ENCODE peak calls at places on chromosomes 1 and 21, in nine cellular contexts. One of them, this sample, is unnamed.

GRCh38 chr21:37742532-37742931 is 173.7 kb downstream of the KCNJ6 start:
- DNase-seq in B cell: no peak
- DNase-seq in spleen: no peak
- DNase-seq in uterus: no peak
- DNase-seq in epithelial cell of esophagus: peak; percentile 37
- DNase-seq in GM13976: no peak
- DNase-seq in Calu3: no peak
- DNase-seq in transverse colon: no peak
- DNase-seq in colonic mucosa: no peak
- DNase-seq in this sample: no peak

GRCh38 chr1:243549791-243550190 is 293.9 kb downstream of the SDCCAG8 start:
- DNase-seq in B cell: no peak
- DNase-seq in spleen: no peak
- DNase-seq in uterus: no peak
- DNase-seq in epithelial cell of esophagus: peak; percentile 7
- DNase-seq in GM13976: no peak
- DNase-seq in Calu3: no peak
- DNase-seq in transverse colon: no peak
- DNase-seq in colonic mucosa: no peak
- DNase-seq in this sample: no peak

GRCh38 chr1:83909687-83910086 is 89.2 kb downstream of the TTLL7 start:
- DNase-seq in B cell: no peak
- DNase-seq in spleen: no peak
- DNase-seq in uterus: no peak
- DNase-seq in epithelial cell of esophagus: no peak
- DNase-seq in GM13976: no peak
- DNase-seq in Calu3: no peak
- DNase-seq in transverse colon: no peak
- DNase-seq in colonic mucosa: no peak
- DNase-seq in this sample: no peak

GRCh38 chr21:33734326-33734725 is 92.0 kb downstream of the ITSN1 start:
- DNase-seq in B cell: no peak
- DNase-seq in spleen: no peak
- DNase-seq in uterus: no peak
- DNase-seq in epithelial cell of esophagus: no peak
- DNase-seq in GM13976: no peak
- DNase-seq in Calu3: no peak
- DNase-seq in transverse colon: no peak
- DNase-seq in colonic mucosa: no peak
- DNase-seq in this sample: no peak

GRCh38 chr1:3011127-3011526 is 10.1 kb upstream of the ACTRT2 start:
- DNase-seq in B cell: peak; percentile 5
- DNase-seq in spleen: no peak
- DNase-seq in uterus: no peak
- DNase-seq in epithelial cell of esophagus: no peak
- DNase-seq in GM13976: no peak
- DNase-seq in Calu3: no peak
- DNase-seq in transverse colon: no peak
- DNase-seq in colonic mucosa: no peak
- DNase-seq in this sample: no peak

GRCh38 chr21:45289655-45290515 is 2.2 kb upstream of the POFUT2 start:
- DNase-seq in B cell: peak; percentile 36
- DNase-seq in spleen: no peak
- DNase-seq in uterus: no peak
- DNase-seq in epithelial cell of esophagus: no peak
- DNase-seq in GM13976: no peak
- DNase-seq in Calu3: no peak
- DNase-seq in transverse colon: no peak
- DNase-seq in colonic mucosa: no peak
- DNase-seq in this sample: no peak

GRCh38 chr1:96365596-96365995 is 356.0 kb upstream of the PTBP2 start:
- DNase-seq in B cell: no peak
- DNase-seq in spleen: no peak
- DNase-seq in uterus: no peak
- DNase-seq in epithelial cell of esophagus: no peak
- DNase-seq in GM13976: no peak
- DNase-seq in Calu3: no peak
- DNase-seq in transverse colon: no peak
- DNase-seq in colonic mucosa: no peak
- DNase-seq in this sample: no peak

GRCh38 chr1:53683986-53684740 is 54.8 kb downstream of the GLIS1 start:
- DNase-seq in B cell: no peak
- DNase-seq in spleen: no peak
- DNase-seq in uterus: no peak
- DNase-seq in epithelial cell of esophagus: no peak
- DNase-seq in GM13976: no peak
- DNase-seq in Calu3: no peak
- DNase-seq in transverse colon: no peak
- DNase-seq in colonic mucosa: no peak
- DNase-seq in this sample: no peak

GRCh38 chr1:229753764-229754553 is 127.9 kb downstream of the URB2 start:
- DNase-seq in B cell: no peak
- DNase-seq in spleen: no peak
- DNase-seq in uterus: no peak
- DNase-seq in epithelial cell of esophagus: no peak
- DNase-seq in GM13976: peak; percentile 31
- DNase-seq in Calu3: no peak
- DNase-seq in transverse colon: peak; percentile 76
- DNase-seq in colonic mucosa: peak; percentile 73
- DNase-seq in this sample: no peak

GRCh38 chr1:20546637-20547036 is 5.7 kb upstream of the FAM43B start:
- DNase-seq in B cell: no peak
- DNase-seq in spleen: no peak
- DNase-seq in uterus: no peak
- DNase-seq in epithelial cell of esophagus: no peak
- DNase-seq in GM13976: no peak
- DNase-seq in Calu3: no peak
- DNase-seq in transverse colon: no peak
- DNase-seq in colonic mucosa: no peak
- DNase-seq in this sample: no peak

GRCh38 chr1:201593200-201593828 is 54.4 kb downstream of the NAV1 start:
- DNase-seq in B cell: no peak
- DNase-seq in spleen: peak; percentile 59
- DNase-seq in uterus: peak; percentile 77
- DNase-seq in epithelial cell of esophagus: peak; percentile 81
- DNase-seq in GM13976: no peak
- DNase-seq in Calu3: no peak
- DNase-seq in transverse colon: peak; percentile 44
- DNase-seq in colonic mucosa: peak; percentile 47
- DNase-seq in this sample: no peak

GRCh38 chr1:229756666-229757065 is 130.6 kb downstream of the URB2 start:
- DNase-seq in B cell: no peak
- DNase-seq in spleen: no peak
- DNase-seq in uterus: no peak
- DNase-seq in epithelial cell of esophagus: peak; percentile 58
- DNase-seq in GM13976: no peak
- DNase-seq in Calu3: peak; percentile 38
- DNase-seq in transverse colon: no peak
- DNase-seq in colonic mucosa: no peak
- DNase-seq in this sample: no peak

GRCh38 chr1:160271025-160271424 is 8.7 kb upstream of the DCAF8 start:
- DNase-seq in B cell: no peak
- DNase-seq in spleen: no peak
- DNase-seq in uterus: no peak
- DNase-seq in epithelial cell of esophagus: no peak
- DNase-seq in GM13976: no peak
- DNase-seq in Calu3: no peak
- DNase-seq in transverse colon: no peak
- DNase-seq in colonic mucosa: no peak
- DNase-seq in this sample: no peak

GRCh38 chr21:20207335-20207734 is 790.9 kb upstream of the NCAM2 start:
- DNase-seq in B cell: no peak
- DNase-seq in spleen: no peak
- DNase-seq in uterus: no peak
- DNase-seq in epithelial cell of esophagus: no peak
- DNase-seq in GM13976: no peak
- DNase-seq in Calu3: no peak
- DNase-seq in transverse colon: no peak
- DNase-seq in colonic mucosa: no peak
- DNase-seq in this sample: no peak

GRCh38 chr1:10696977-10697376 is 99.5 kb downstream of the CASZ1 start:
- DNase-seq in B cell: no peak
- DNase-seq in spleen: no peak
- DNase-seq in uterus: no peak
- DNase-seq in epithelial cell of esophagus: no peak
- DNase-seq in GM13976: no peak
- DNase-seq in Calu3: no peak
- DNase-seq in transverse colon: no peak
- DNase-seq in colonic mucosa: no peak
- DNase-seq in this sample: no peak

GRCh38 chr1:58932820-58933598 is 149.2 kb upstream of the JUN start:
- DNase-seq in B cell: no peak
- DNase-seq in spleen: no peak
- DNase-seq in uterus: no peak
- DNase-seq in epithelial cell of esophagus: peak; percentile 97
- DNase-seq in GM13976: no peak
- DNase-seq in Calu3: peak; percentile 96
- DNase-seq in transverse colon: peak; percentile 92
- DNase-seq in colonic mucosa: peak; percentile 96
- DNase-seq in this sample: no peak

GRCh38 chr1:38140025-38140487 is 93.5 kb upstream of the POU3F1 start:
- DNase-seq in B cell: no peak
- DNase-seq in spleen: no peak
- DNase-seq in uterus: no peak
- DNase-seq in epithelial cell of esophagus: no peak
- DNase-seq in GM13976: no peak
- DNase-seq in Calu3: no peak
- DNase-seq in transverse colon: no peak
- DNase-seq in colonic mucosa: no peak
- DNase-seq in this sample: no peak

GRCh38 chr1:19220991-19221390 is 10.9 kb upstream of the UBR4 start:
- DNase-seq in B cell: no peak
- DNase-seq in spleen: no peak
- DNase-seq in uterus: peak; percentile 25
- DNase-seq in epithelial cell of esophagus: no peak
- DNase-seq in GM13976: no peak
- DNase-seq in Calu3: no peak
- DNase-seq in transverse colon: no peak
- DNase-seq in colonic mucosa: no peak
- DNase-seq in this sample: no peak

GRCh38 chr1:23238565-23238964 is 21.3 kb upstream of the HTR1D start:
- DNase-seq in B cell: no peak
- DNase-seq in spleen: peak; percentile 5
- DNase-seq in uterus: no peak
- DNase-seq in epithelial cell of esophagus: no peak
- DNase-seq in GM13976: no peak
- DNase-seq in Calu3: no peak
- DNase-seq in transverse colon: no peak
- DNase-seq in colonic mucosa: no peak
- DNase-seq in this sample: no peak

DNA sequence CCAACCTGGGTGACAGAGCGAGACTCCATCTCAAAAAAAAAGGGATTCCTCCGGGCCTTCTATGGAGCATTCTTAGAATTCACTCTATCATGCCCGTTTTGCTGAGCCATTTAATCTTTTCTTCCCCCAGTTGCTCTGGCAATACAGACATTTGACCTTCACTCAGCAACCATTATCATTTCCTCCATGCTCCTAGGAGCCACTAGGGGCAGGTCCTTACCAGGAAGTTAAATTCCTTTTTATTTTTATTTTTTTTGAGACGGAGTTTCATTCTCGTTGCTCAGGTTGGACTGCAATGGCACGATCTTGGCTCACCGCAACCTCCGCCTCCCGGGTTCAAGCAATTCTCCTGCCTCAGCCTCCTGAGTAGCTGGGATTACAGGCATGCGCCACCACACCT is 9.7 kb upstream of the CGN start:
- DNase-seq in B cell: no peak
- DNase-seq in spleen: no peak
- DNase-seq in uterus: no peak
- DNase-seq in epithelial cell of esophagus: no peak
- DNase-seq in GM13976: no peak
- DNase-seq in Calu3: peak; percentile 30
- DNase-seq in transverse colon: peak; percentile 18
- DNase-seq in colonic mucosa: no peak
- DNase-seq in this sample: no peak
- TF ChIP-seq CTCF in B cell: peak; percentile 16
- TF ChIP-seq CTCF in spleen: no peak
- TF ChIP-seq CTCF in uterus: no peak
- TF ChIP-seq CTCF in epithelial cell of esophagus: peak; percentile 35
- TF ChIP-seq CTCF in GM13976: no peak
- TF ChIP-seq CTCF in Calu3: peak; percentile 36
- TF ChIP-seq CTCF in transverse colon: no peak
- TF ChIP-seq CTCF in colonic mucosa: peak; percentile 11
- TF ChIP-seq CTCF in this sample: no peak

DNA sequence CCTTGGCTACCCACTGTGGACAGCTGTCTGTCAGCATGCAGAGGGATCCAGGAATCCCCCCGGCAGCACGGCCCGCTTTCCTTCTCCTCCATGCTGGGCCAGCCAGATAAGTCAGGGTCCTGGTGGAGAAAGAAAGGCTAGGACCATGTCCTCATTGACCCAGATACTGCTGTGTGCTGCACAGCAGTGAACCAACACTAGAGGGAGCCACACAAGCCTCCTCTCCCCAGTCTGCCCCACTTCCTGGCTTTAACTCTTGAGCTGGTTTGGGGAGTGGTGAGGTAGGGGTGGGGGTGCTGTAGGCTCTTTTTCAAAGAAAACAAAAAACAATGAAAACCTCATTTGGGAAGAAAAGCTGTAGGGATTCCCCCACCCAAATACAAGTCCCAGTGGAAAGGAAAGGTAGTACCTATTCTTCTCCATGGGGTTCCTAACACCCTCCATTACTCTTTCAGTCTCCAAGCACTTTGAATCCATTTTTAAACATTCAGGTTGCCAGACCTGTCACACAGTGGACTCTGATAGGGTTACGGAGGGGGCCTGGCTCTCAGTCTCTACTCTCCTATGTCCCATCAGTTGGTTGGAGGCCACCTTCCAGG is 84.9 kb upstream of the CD1D start:
- DNase-seq in B cell: no peak
- DNase-seq in spleen: peak; percentile 34
- DNase-seq in uterus: no peak
- DNase-seq in epithelial cell of esophagus: peak; percentile 53
- DNase-seq in GM13976: peak; percentile 77
- DNase-seq in Calu3: peak; percentile 43
- DNase-seq in transverse colon: peak; percentile 29
- DNase-seq in colonic mucosa: peak; percentile 30
- DNase-seq in this sample: no peak
- TF ChIP-seq CTCF in B cell: peak; percentile 65
- TF ChIP-seq CTCF in spleen: peak; percentile 68
- TF ChIP-seq CTCF in uterus: peak; percentile 37
- TF ChIP-seq CTCF in epithelial cell of esophagus: peak; percentile 79
- TF ChIP-seq CTCF in GM13976: peak; percentile 74
- TF ChIP-seq CTCF in Calu3: peak; percentile 70
- TF ChIP-seq CTCF in transverse colon: peak; percentile 62
- TF ChIP-seq CTCF in colonic mucosa: peak; percentile 84
- TF ChIP-seq CTCF in this sample: no peak

GRCh38 chr1:85894651-85895050 is 186.4 kb upstream of the ZNHIT6 start:
- DNase-seq in B cell: no peak
- DNase-seq in spleen: no peak
- DNase-seq in uterus: no peak
- DNase-seq in epithelial cell of esophagus: peak; percentile 34
- DNase-seq in GM13976: peak; percentile 63
- DNase-seq in Calu3: peak; percentile 50
- DNase-seq in transverse colon: no peak
- DNase-seq in colonic mucosa: no peak
- DNase-seq in this sample: no peak
- TF ChIP-seq CTCF in B cell: peak; percentile 40
- TF ChIP-seq CTCF in spleen: no peak
- TF ChIP-seq CTCF in uterus: no peak
- TF ChIP-seq CTCF in epithelial cell of esophagus: peak; percentile 49
- TF ChIP-seq CTCF in GM13976: peak; percentile 26
- TF ChIP-seq CTCF in Calu3: peak; percentile 44
- TF ChIP-seq CTCF in transverse colon: no peak
- TF ChIP-seq CTCF in colonic mucosa: peak; percentile 22
- TF ChIP-seq CTCF in this sample: no peak

GRCh38 chr1:152398812-152399698 is 15.0 kb downstream of the CRNN start:
- DNase-seq in B cell: no peak
- DNase-seq in spleen: no peak
- DNase-seq in uterus: no peak
- DNase-seq in epithelial cell of esophagus: peak; percentile 76
- DNase-seq in GM13976: no peak
- DNase-seq in Calu3: peak; percentile 58
- DNase-seq in transverse colon: no peak
- DNase-seq in colonic mucosa: no peak
- DNase-seq in this sample: no peak
- TF ChIP-seq CTCF in B cell: no peak
- TF ChIP-seq CTCF in spleen: peak; percentile 20
- TF ChIP-seq CTCF in uterus: no peak
- TF ChIP-seq CTCF in epithelial cell of esophagus: peak; percentile 95
- TF ChIP-seq CTCF in GM13976: peak; percentile 23
- TF ChIP-seq CTCF in Calu3: peak; percentile 65
- TF ChIP-seq CTCF in transverse colon: peak; percentile 24
- TF ChIP-seq CTCF in colonic mucosa: no peak
- TF ChIP-seq CTCF in this sample: no peak

This sample was measured in omental fat pad.